ENCODE peak calls at places on chromosomes 11 and 22, in four cellular contexts. B is AG08395; Y is activated CD8-positive, alpha-beta memory T cell treated with anti-CD3 and anti-CD28 coated beads, Interleukin-2, amount 50 U/mL, for 4 hours; K is IMR-90. G is an unnamed sample.

GRCh38 chr22:39298194-39298987 is 21.0 kb downstream of the RPL3 start:
- DNase-seq in B (no peak), Y (no peak), K (no peak), G (no peak)

GRCh38 chr22:33823552-33823951 is 96.7 kb downstream of the LARGE1 start:
- DNase-seq in K (peak), B (no peak), Y (no peak), G (no peak)

GRCh38 chr11:20155683-20156279 is 4.5 kb downstream of the DBX1 start:
- DNase-seq in B (no peak), Y (no peak), K (no peak), G (no peak)

GRCh38 chr11:103659138-103659734 is 377.2 kb upstream of the DDI1 start:
- DNase-seq in Y (no peak), B (peak), K (no peak), G (peak)

GRCh38 chr22:47767403-47767802 is 1005.0 kb downstream of the TBC1D22A start:
- DNase-seq in B (no peak), Y (no peak), K (no peak), G (no peak)

GRCh38 chr11:126585388-126586302 is 230.2 kb downstream of the ST3GAL4 start:
- DNase-seq in B (peak), Y (no peak), K (peak), G (peak)

GRCh38 chr11:67613960-67614715 is 7.4 kb downstream of the NDUFV1 start:
- DNase-seq in K (peak), Y (peak), B (peak), G (peak)

GRCh38 chr11:8109675-8110074 is 28.7 kb downstream of the TUB start:
- DNase-seq in K (no peak), B (no peak), Y (no peak), G (no peak)

GRCh38 chr11:29984544-29984943 is 32.3 kb downstream of the KCNA4 start:
- DNase-seq in Y (no peak), K (no peak), B (no peak), G (no peak)

GRCh38 chr11:9575531-9576240 is 2.2 kb downstream of the WEE1 start:
- DNase-seq in B (no peak), K (no peak), Y (no peak), G (peak)

GRCh38 chr11:134173296-134173695 is 50.5 kb downstream of the NCAPD3 start:
- DNase-seq in K (no peak), B (no peak), Y (no peak), G (no peak)

GRCh38 chr11:64244966-64245365 is 1.8 kb downstream of the PPP1R14B start:
- DNase-seq in K (no peak), Y (no peak), B (no peak), G (no peak)

G was measured in ELR.